ENCODE peak calls at places on chromosomes 16 and 17, in ten cellular contexts. One of them, this sample, is unnamed. For H3K27me3 and H3K36me3, the result is how much of the 10 kb centered on the place peaks cover.

GRCh38 chr16:57863434-57864160 is 61.3 kb upstream of the KIFC3 start:
- DNase-seq in left lung: no peak
- DNase-seq in HCT116: peak
- DNase-seq in mesendoderm: peak
- DNase-seq in left ventricle myocardium inferior: peak
- DNase-seq in GM06990: no peak
- DNase-seq in esophagus squamous epithelium: no peak
- DNase-seq in WERI-Rb-1: peak
- DNase-seq in lung: peak
- DNase-seq in heart left ventricle: peak
- DNase-seq in this sample: peak

GRCh38 chr16:14562691-14563491 is 67.2 kb downstream of the PARN start:
- DNase-seq in lung: no peak
- DNase-seq in GM06990: no peak
- DNase-seq in mesendoderm: peak
- DNase-seq in left ventricle myocardium inferior: no peak
- DNase-seq in left lung: no peak
- DNase-seq in WERI-Rb-1: peak
- DNase-seq in heart left ventricle: peak
- DNase-seq in esophagus squamous epithelium: no peak
- DNase-seq in HCT116: no peak
- DNase-seq in this sample: no peak

GRCh38 chr17:29726721-29727252 is 104.1 kb upstream of the CORO6 start:
- DNase-seq in GM06990: peak
- DNase-seq in lung: no peak
- DNase-seq in WERI-Rb-1: no peak
- DNase-seq in heart left ventricle: no peak
- DNase-seq in esophagus squamous epithelium: no peak
- DNase-seq in HCT116: no peak
- DNase-seq in left lung: no peak
- DNase-seq in left ventricle myocardium inferior: no peak
- DNase-seq in mesendoderm: peak
- DNase-seq in this sample: no peak

GRCh38 chr16:54370653-54371052 is 84.1 kb upstream of the IRX3 start:
- DNase-seq in heart left ventricle: no peak
- DNase-seq in HCT116: no peak
- DNase-seq in esophagus squamous epithelium: no peak
- DNase-seq in GM06990: no peak
- DNase-seq in lung: no peak
- DNase-seq in WERI-Rb-1: no peak
- DNase-seq in left ventricle myocardium inferior: peak
- DNase-seq in mesendoderm: peak
- DNase-seq in left lung: peak
- DNase-seq in this sample: peak

GRCh38 chr17:66508896-66509843 is 206.8 kb downstream of the PRKCA start:
- DNase-seq in mesendoderm: no peak
- DNase-seq in lung: peak
- DNase-seq in left lung: no peak
- DNase-seq in heart left ventricle: no peak
- DNase-seq in GM06990: no peak
- DNase-seq in left ventricle myocardium inferior: no peak
- DNase-seq in WERI-Rb-1: no peak
- DNase-seq in esophagus squamous epithelium: no peak
- DNase-seq in HCT116: peak
- DNase-seq in this sample: no peak

GRCh38 chr17:79910985-79911361 is 71.7 kb upstream of the CBX4 start:
- DNase-seq in left lung: peak
- DNase-seq in heart left ventricle: no peak
- DNase-seq in WERI-Rb-1: no peak
- DNase-seq in GM06990: no peak
- DNase-seq in mesendoderm: no peak
- DNase-seq in HCT116: no peak
- DNase-seq in esophagus squamous epithelium: no peak
- DNase-seq in lung: no peak
- DNase-seq in left ventricle myocardium inferior: no peak
- DNase-seq in this sample: no peak

GRCh38 chr16:49022351-49022963 is 259.2 kb downstream of the CBLN1 start:
- DNase-seq in left ventricle myocardium inferior: no peak
- DNase-seq in HCT116: no peak
- DNase-seq in lung: no peak
- DNase-seq in esophagus squamous epithelium: no peak
- DNase-seq in WERI-Rb-1: no peak
- DNase-seq in GM06990: no peak
- DNase-seq in mesendoderm: no peak
- DNase-seq in heart left ventricle: no peak
- DNase-seq in left lung: no peak
- DNase-seq in this sample: no peak

GRCh38 chr16:68992521-68992920 is 112.9 kb upstream of the HAS3 start:
- DNase-seq in left ventricle myocardium inferior: no peak
- DNase-seq in HCT116: peak
- DNase-seq in GM06990: no peak
- DNase-seq in heart left ventricle: no peak
- DNase-seq in mesendoderm: no peak
- DNase-seq in esophagus squamous epithelium: no peak
- DNase-seq in WERI-Rb-1: no peak
- DNase-seq in left lung: no peak
- DNase-seq in lung: no peak
- DNase-seq in this sample: no peak

GRCh38 chr17:64496348-64496785 is 487 bp downstream of the POLG2 start:
- DNase-seq in GM06990: no peak
- DNase-seq in WERI-Rb-1: no peak
- DNase-seq in left ventricle myocardium inferior: no peak
- DNase-seq in left lung: no peak
- DNase-seq in lung: no peak
- DNase-seq in mesendoderm: no peak
- DNase-seq in heart left ventricle: peak
- DNase-seq in esophagus squamous epithelium: no peak
- DNase-seq in HCT116: no peak
- DNase-seq in this sample: no peak

GRCh38 chr17:64622931-64623654 is 39.0 kb downstream of the SMURF2 start:
- DNase-seq in WERI-Rb-1: no peak
- DNase-seq in heart left ventricle: no peak
- DNase-seq in mesendoderm: no peak
- DNase-seq in left ventricle myocardium inferior: no peak
- DNase-seq in lung: no peak
- DNase-seq in esophagus squamous epithelium: no peak
- DNase-seq in left lung: no peak
- DNase-seq in GM06990: no peak
- DNase-seq in HCT116: peak
- DNase-seq in this sample: no peak

GRCh38 chr17:17713839-17714238 is 32.6 kb downstream of the RAI1 start:
- DNase-seq in GM06990: no peak
- DNase-seq in lung: peak
- DNase-seq in mesendoderm: no peak
- DNase-seq in WERI-Rb-1: no peak
- DNase-seq in HCT116: no peak
- DNase-seq in esophagus squamous epithelium: no peak
- DNase-seq in left ventricle myocardium inferior: peak
- DNase-seq in heart left ventricle: peak
- DNase-seq in left lung: peak
- DNase-seq in this sample: peak

GRCh38 chr16:21602785-21603184 is 3.4 kb downstream of the METTL9 start:
- DNase-seq in esophagus squamous epithelium: no peak
- DNase-seq in GM06990: no peak
- DNase-seq in HCT116: no peak
- DNase-seq in heart left ventricle: no peak
- DNase-seq in mesendoderm: no peak
- DNase-seq in left ventricle myocardium inferior: no peak
- DNase-seq in lung: no peak
- DNase-seq in WERI-Rb-1: no peak
- DNase-seq in left lung: no peak
- DNase-seq in this sample: no peak

GRCh38 chr16:52561910-52562741 is 15.2 kb upstream of the TOX3 start:
- DNase-seq in left ventricle myocardium inferior: no peak
- DNase-seq in HCT116: no peak
- DNase-seq in left lung: no peak
- DNase-seq in mesendoderm: no peak
- DNase-seq in WERI-Rb-1: no peak
- DNase-seq in GM06990: no peak
- DNase-seq in esophagus squamous epithelium: no peak
- DNase-seq in heart left ventricle: no peak
- DNase-seq in lung: peak
- DNase-seq in this sample: no peak
- H3K27me3 ChIP-seq in left ventricle myocardium inferior: under half
- H3K27me3 ChIP-seq in HCT116: under half
- H3K27me3 ChIP-seq in left lung: under half
- H3K27me3 ChIP-seq in mesendoderm: under half
- H3K27me3 ChIP-seq in WERI-Rb-1: under half
- H3K27me3 ChIP-seq in GM06990: under half
- H3K27me3 ChIP-seq in esophagus squamous epithelium: under half
- H3K27me3 ChIP-seq in heart left ventricle: under half
- H3K27me3 ChIP-seq in lung: under half
- H3K27me3 ChIP-seq in this sample: under half

GRCh38 chr17:4381690-4382671 is 15.5 kb upstream of the UBE2G1 start:
- DNase-seq in esophagus squamous epithelium: no peak
- DNase-seq in mesendoderm: no peak
- DNase-seq in heart left ventricle: no peak
- DNase-seq in lung: no peak
- DNase-seq in left ventricle myocardium inferior: no peak
- DNase-seq in left lung: no peak
- DNase-seq in GM06990: no peak
- DNase-seq in WERI-Rb-1: no peak
- DNase-seq in HCT116: no peak
- DNase-seq in this sample: no peak

GRCh38 chr17:4389079-4389478 is 22.6 kb upstream of the UBE2G1 start:
- DNase-seq in HCT116: no peak
- DNase-seq in mesendoderm: peak
- DNase-seq in left ventricle myocardium inferior: no peak
- DNase-seq in WERI-Rb-1: no peak
- DNase-seq in heart left ventricle: no peak
- DNase-seq in left lung: no peak
- DNase-seq in esophagus squamous epithelium: no peak
- DNase-seq in lung: no peak
- DNase-seq in GM06990: no peak
- DNase-seq in this sample: no peak

GRCh38 chr17:4386406-4386805 is 19.9 kb upstream of the UBE2G1 start:
- DNase-seq in HCT116: no peak
- DNase-seq in esophagus squamous epithelium: no peak
- DNase-seq in heart left ventricle: no peak
- DNase-seq in left lung: no peak
- DNase-seq in WERI-Rb-1: no peak
- DNase-seq in lung: no peak
- DNase-seq in GM06990: no peak
- DNase-seq in mesendoderm: no peak
- DNase-seq in left ventricle myocardium inferior: no peak
- DNase-seq in this sample: no peak
- H3K4me3 ChIP-seq in HCT116: no peak
- H3K4me3 ChIP-seq in esophagus squamous epithelium: no peak
- H3K4me3 ChIP-seq in heart left ventricle: no peak
- H3K4me3 ChIP-seq in left lung: no peak
- H3K4me3 ChIP-seq in WERI-Rb-1: no peak
- H3K4me3 ChIP-seq in lung: no peak
- H3K4me3 ChIP-seq in GM06990: no peak
- H3K4me3 ChIP-seq in mesendoderm: no peak
- H3K4me3 ChIP-seq in left ventricle myocardium inferior: no peak
- H3K4me3 ChIP-seq in this sample: no peak

GRCh38 chr17:41771389-41772206 is 14.9 kb downstream of the JUP start:
- DNase-seq in esophagus squamous epithelium: no peak
- DNase-seq in lung: no peak
- DNase-seq in left ventricle myocardium inferior: no peak
- DNase-seq in WERI-Rb-1: no peak
- DNase-seq in mesendoderm: no peak
- DNase-seq in heart left ventricle: no peak
- DNase-seq in GM06990: no peak
- DNase-seq in left lung: peak
- DNase-seq in HCT116: no peak
- DNase-seq in this sample: no peak

GRCh38 chr17:41772218-41772585 is 14.3 kb downstream of the JUP start:
- DNase-seq in lung: peak
- DNase-seq in HCT116: no peak
- DNase-seq in GM06990: no peak
- DNase-seq in left lung: peak
- DNase-seq in mesendoderm: peak
- DNase-seq in left ventricle myocardium inferior: no peak
- DNase-seq in heart left ventricle: no peak
- DNase-seq in esophagus squamous epithelium: no peak
- DNase-seq in WERI-Rb-1: no peak
- DNase-seq in this sample: no peak

GRCh38 chr17:41773731-41774193 is 12.7 kb downstream of the JUP start:
- DNase-seq in WERI-Rb-1: no peak
- DNase-seq in GM06990: no peak
- DNase-seq in left lung: no peak
- DNase-seq in mesendoderm: no peak
- DNase-seq in esophagus squamous epithelium: no peak
- DNase-seq in lung: no peak
- DNase-seq in heart left ventricle: no peak
- DNase-seq in HCT116: no peak
- DNase-seq in left ventricle myocardium inferior: no peak
- DNase-seq in this sample: peak

GRCh38 chr17:41773190-41773588 is 13.3 kb downstream of the JUP start:
- DNase-seq in lung: peak
- DNase-seq in HCT116: peak
- DNase-seq in left ventricle myocardium inferior: peak
- DNase-seq in esophagus squamous epithelium: no peak
- DNase-seq in mesendoderm: peak
- DNase-seq in WERI-Rb-1: no peak
- DNase-seq in left lung: peak
- DNase-seq in GM06990: no peak
- DNase-seq in heart left ventricle: peak
- DNase-seq in this sample: peak

GRCh38 chr17:41772586-41773189 is 13.8 kb downstream of the JUP start:
- DNase-seq in WERI-Rb-1: no peak
- DNase-seq in mesendoderm: no peak
- DNase-seq in left lung: peak
- DNase-seq in lung: no peak
- DNase-seq in GM06990: no peak
- DNase-seq in HCT116: no peak
- DNase-seq in left ventricle myocardium inferior: no peak
- DNase-seq in heart left ventricle: no peak
- DNase-seq in esophagus squamous epithelium: no peak
- DNase-seq in this sample: no peak
- H3K36me3 ChIP-seq in WERI-Rb-1: half or more
- H3K36me3 ChIP-seq in mesendoderm: under half
- H3K36me3 ChIP-seq in left lung: under half
- H3K36me3 ChIP-seq in lung: under half
- H3K36me3 ChIP-seq in GM06990: under half
- H3K36me3 ChIP-seq in HCT116: under half
- H3K36me3 ChIP-seq in left ventricle myocardium inferior: half or more
- H3K36me3 ChIP-seq in heart left ventricle: under half
- H3K36me3 ChIP-seq in esophagus squamous epithelium: under half
- H3K36me3 ChIP-seq in this sample: under half

DNA sequence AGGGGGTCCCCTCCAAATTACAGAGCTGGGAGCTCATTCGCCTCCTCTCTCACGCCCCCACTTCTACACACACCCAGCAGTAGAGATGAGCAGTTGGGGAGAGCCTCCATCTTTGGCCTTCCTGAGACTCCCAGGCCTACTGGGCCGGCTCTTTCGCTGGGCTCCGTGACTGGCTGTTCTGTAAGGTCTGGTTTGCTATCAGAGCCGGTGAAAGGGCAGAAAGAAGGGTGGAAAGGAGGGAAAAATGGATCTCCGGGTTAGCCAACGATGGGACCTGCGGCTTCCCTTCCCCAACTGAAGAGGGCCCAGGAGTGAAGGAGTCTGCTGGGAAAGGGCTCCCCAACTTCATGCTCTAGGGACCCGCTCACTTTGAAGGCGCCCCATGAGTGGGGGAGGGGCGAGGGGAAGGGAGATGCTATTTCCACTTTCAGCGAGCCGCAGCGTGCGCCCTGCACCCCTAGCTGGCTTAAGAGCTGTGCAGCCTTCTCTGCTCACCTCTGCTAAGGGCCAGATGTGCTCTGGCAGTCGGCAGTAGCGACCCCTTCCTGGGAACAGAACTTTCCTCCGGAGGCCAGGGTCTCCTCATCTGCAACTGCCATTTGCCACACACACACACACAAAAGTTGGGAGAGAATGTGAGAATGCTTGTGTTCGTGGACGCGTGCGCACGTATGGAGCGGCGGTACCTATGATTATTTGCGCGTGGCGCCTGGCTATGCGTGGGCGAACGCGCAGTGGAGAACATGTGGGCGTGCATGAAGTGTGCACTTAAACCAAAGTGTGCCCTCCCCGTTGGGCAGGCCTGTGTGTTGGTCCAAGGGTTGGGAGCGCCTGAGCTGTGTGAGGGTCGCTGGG is 2.9 kb upstream of the FOXF1 start:
- DNase-seq in lung: no peak
- DNase-seq in left ventricle myocardium inferior: no peak
- DNase-seq in esophagus squamous epithelium: no peak
- DNase-seq in HCT116: no peak
- DNase-seq in heart left ventricle: no peak
- DNase-seq in mesendoderm: peak
- DNase-seq in WERI-Rb-1: no peak
- DNase-seq in GM06990: no peak
- DNase-seq in left lung: no peak
- DNase-seq in this sample: no peak
- H3K27me3 ChIP-seq in lung: under half
- H3K27me3 ChIP-seq in left ventricle myocardium inferior: half or more
- H3K27me3 ChIP-seq in esophagus squamous epithelium: under half
- H3K27me3 ChIP-seq in HCT116: under half
- H3K27me3 ChIP-seq in heart left ventricle: half or more
- H3K27me3 ChIP-seq in mesendoderm: half or more
- H3K27me3 ChIP-seq in WERI-Rb-1: half or more
- H3K27me3 ChIP-seq in GM06990: under half
- H3K27me3 ChIP-seq in left lung: half or more
- H3K27me3 ChIP-seq in this sample: half or more

This sample was measured in heart right ventricle.